ENCODE peak calls at places on chromosomes 11 and 22, in four cellular contexts. F is NCI-H2171, R is dorsolateral prefrontal cortex, I is keratinocyte. U is an unnamed sample.

GRCh38 chr11:112837162-112837826 is 123.9 kb upstream of the NCAM1 start:
- DNase-seq in R (peak), F (no peak), I (no peak), U (peak)

GRCh38 chr22:49365191-49365837 is 462.4 kb downstream of the BRD1 start:
- DNase-seq in F (no peak), I (no peak), R (peak), U (peak)

GRCh38 chr11:133041928-133042890 is 490.1 kb downstream of the OPCML start:
- DNase-seq in F (no peak), R (no peak), I (no peak), U (no peak)

GRCh38 chr11:9396310-9396709 is 11.9 kb downstream of the IPO7 start:
- DNase-seq in I (no peak), R (no peak), F (no peak), U (peak)

GRCh38 chr11:129075757-129076156 is 116.4 kb downstream of the ARHGAP32 start:
- DNase-seq in I (peak), F (no peak), R (no peak), U (peak)

GRCh38 chr11:113664981-113665710 is 41.0 kb downstream of the TMPRSS5 start:
- DNase-seq in F (no peak), R (no peak), I (no peak), U (peak)

GRCh38 chr11:17978553-17979287 is 34.1 kb downstream of the SERGEF start:
- DNase-seq in R (peak), I (no peak), F (no peak), U (peak)

GRCh38 chr11:47308050-47308823 is 38.3 kb downstream of the MADD start:
- DNase-seq in F (no peak), I (no peak), R (no peak), U (peak)

GRCh38 chr22:45212306-45212709 is 28.4 kb downstream of the KIAA0930 start:
- DNase-seq in F (no peak), R (peak), I (no peak), U (peak)

GRCh38 chr11:121418625-121419114 is 33.4 kb upstream of the SORL1 start:
- DNase-seq in I (no peak), R (no peak), F (no peak), U (no peak)

GRCh38 chr22:25060522-25061071 is 108.1 kb downstream of the KIAA1671 start:
- DNase-seq in I (no peak), R (no peak), F (no peak), U (no peak)

GRCh38 chr11:118194835-118195627 is 18.6 kb upstream of the SCN2B start:
- DNase-seq in I (peak), R (peak), F (no peak), U (peak)

GRCh38 chr11:45985212-45985611 is 62.8 kb downstream of the LARGE2 start:
- DNase-seq in F (no peak), I (no peak), R (no peak), U (no peak)

GRCh38 chr11:133835258-133836075 is 9.8 kb downstream of the SPATA19 start:
- DNase-seq in F (peak), I (peak), R (no peak), U (peak)

GRCh38 chr11:24748261-24748660 is 251.4 kb downstream of the LUZP2 start:
- DNase-seq in R (no peak), I (no peak), F (no peak), U (no peak)

U was measured in ELF-1.